ENCODE peak calls at places on chromosomes 7 and 10, in ten cellular contexts. B, M, G, Q, D, K, U, T, I and O are unnamed samples. For H3K4me1, the result is how much of the 10 kb centered on the place peaks cover.

GRCh38 chr7:157442993-157443831 is 106.4 kb downstream of the DNAJB6 start:
- DNase-seq in B (no peak), M (no peak), G (no peak), Q (peak), D (no peak), K (no peak), U (no peak), T (peak), I (no peak), O (no peak)

GRCh38 chr10:30784896-30785605 is 155.5 kb upstream of the LYZL2 start:
- DNase-seq in B (peak), M (peak), G (peak), Q (peak), D (no peak), K (peak), U (peak), T (peak), I (peak), O (peak)

GRCh38 chr10:43396928-43397624 is 11.9 kb downstream of the HNRNPF start:
- DNase-seq in B (peak), M (peak), G (peak), Q (peak), D (peak), K (no peak), U (peak), T (peak), I (peak), O (peak)

GRCh38 chr7:30348083-30348560 is 63.7 kb downstream of the ZNRF2 start:
- DNase-seq in B (no peak), M (no peak), G (peak), Q (no peak), D (peak), K (no peak), U (no peak), T (no peak), I (no peak), O (no peak)

GRCh38 chr7:127683776-127684681 is 32.0 kb downstream of the SND1 start:
- DNase-seq in B (no peak), M (no peak), G (no peak), Q (no peak), D (no peak), K (no peak), U (no peak), T (no peak), I (no peak), O (no peak)

GRCh38 chr7:131890191-131890590 is 333.8 kb upstream of the PODXL start:
- DNase-seq in B (no peak), M (no peak), G (no peak), Q (no peak), D (no peak), K (no peak), U (no peak), T (no peak), I (no peak), O (no peak)

GRCh38 chr7:112866424-112866823 is 76.2 kb upstream of the TMEM168 start:
- DNase-seq in B (no peak), M (no peak), G (no peak), Q (no peak), D (no peak), K (no peak), U (no peak), T (no peak), I (no peak), O (no peak)

GRCh38 chr10:103417601-103418000 is 21.2 kb downstream of the PDCD11 start:
- DNase-seq in B (no peak), M (no peak), G (no peak), Q (no peak), D (no peak), K (no peak), U (no peak), T (no peak), I (no peak), O (no peak)

GRCh38 chr7:68684246-68684850 is 913.9 kb upstream of the AUTS2 start:
- DNase-seq in B (peak), M (no peak), G (no peak), Q (no peak), D (no peak), K (no peak), U (no peak), T (no peak), I (no peak), O (no peak)

GRCh38 chr10:119314486-119314885 is 107.1 kb downstream of the GRK5 start:
- DNase-seq in B (no peak), M (no peak), G (no peak), Q (no peak), D (no peak), K (no peak), U (no peak), T (no peak), I (no peak), O (no peak)
- H3K4me1 ChIP-seq in B (under half), M (under half), G (half or more), Q (under half), D (half or more), K (under half), U (under half), T (under half), I (under half), O (under half)

DNA sequence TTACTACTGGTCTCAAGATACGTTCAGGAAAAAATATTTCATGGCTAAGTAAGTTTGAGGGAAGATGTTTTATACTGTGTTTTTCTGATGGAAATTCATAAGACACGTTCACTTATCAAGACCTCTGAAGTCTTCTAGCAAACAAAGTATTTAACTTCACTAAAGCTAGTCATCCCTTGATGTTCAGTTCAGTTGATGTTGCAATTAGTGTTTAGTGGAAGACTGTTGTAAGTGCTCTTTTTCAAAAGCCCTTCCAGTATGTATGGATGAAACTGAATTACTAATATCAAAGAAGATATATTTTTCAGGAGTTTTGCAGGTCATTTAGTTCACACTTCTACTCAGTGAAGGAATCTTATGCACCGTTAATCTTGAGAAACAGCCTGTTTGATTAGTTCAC is 25.1 kb downstream of the CUL1 start:
- DNase-seq in B (no peak), M (no peak), G (no peak), Q (no peak), D (no peak), K (no peak), U (no peak), T (no peak), I (no peak), O (no peak)
- H3K4me1 ChIP-seq in B (under half), M (under half), G (under half), Q (under half), D (under half), K (under half), U (under half), T (half or more), I (under half), O (under half)

DNA sequence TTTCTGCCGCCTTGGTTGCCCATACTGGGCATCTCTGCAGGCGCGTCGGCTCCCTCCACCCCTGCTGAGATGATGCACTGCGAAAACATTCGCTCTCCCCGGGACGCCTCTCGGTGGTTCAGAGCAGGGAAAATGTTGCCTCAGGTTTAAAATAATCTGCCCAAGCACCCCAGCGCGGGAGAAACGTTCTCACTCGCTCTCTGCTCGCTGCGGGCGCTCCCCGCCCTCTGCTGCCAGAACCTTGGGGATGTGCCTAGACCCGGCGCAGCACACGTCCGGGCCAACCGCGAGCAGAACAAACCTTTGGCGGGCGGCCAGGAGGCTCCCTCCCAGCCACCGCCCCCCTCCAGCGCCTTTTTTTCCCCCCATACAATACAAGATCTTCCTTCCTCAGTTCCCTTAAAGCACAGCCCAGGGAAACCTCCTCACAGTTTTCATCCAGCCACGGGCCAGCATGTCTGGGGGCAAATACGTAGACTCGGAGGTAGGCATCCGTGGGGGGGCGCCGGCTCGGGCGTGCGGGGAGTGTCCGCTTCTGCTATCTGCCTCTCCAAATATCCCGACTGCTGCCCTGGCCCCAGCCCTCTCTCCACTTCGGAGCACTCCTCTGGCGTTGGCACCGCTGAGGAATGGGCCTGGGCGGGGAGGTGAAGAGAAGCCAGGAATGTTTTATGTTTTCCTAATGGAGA is at the start of gene CAV1:
- DNase-seq in B (peak), M (peak), G (peak), Q (peak), D (peak), K (no peak), U (peak), T (peak), I (peak), O (peak)
- H3K4me1 ChIP-seq in B (under half), M (under half), G (half or more), Q (under half), D (under half), K (under half), U (under half), T (under half), I (under half), O (under half)

GRCh38 chr10:124663228-124663627 is 81.0 kb downstream of the FAM53B start:
- DNase-seq in B (no peak), M (no peak), G (no peak), Q (no peak), D (no peak), K (no peak), U (no peak), T (no peak), I (no peak), O (no peak)

GRCh38 chr10:124659380-124659779 is 84.8 kb downstream of the FAM53B start:
- DNase-seq in B (no peak), M (no peak), G (no peak), Q (no peak), D (no peak), K (no peak), U (no peak), T (no peak), I (no peak), O (no peak)

GRCh38 chr10:124660404-124661125 is 83.6 kb downstream of the FAM53B start:
- DNase-seq in B (no peak), M (no peak), G (no peak), Q (peak), D (no peak), K (no peak), U (no peak), T (no peak), I (no peak), O (no peak)

GRCh38 chr10:124663766-124664360 is 80.3 kb downstream of the FAM53B start:
- DNase-seq in B (no peak), M (no peak), G (no peak), Q (no peak), D (no peak), K (no peak), U (no peak), T (no peak), I (no peak), O (no peak)

GRCh38 chr10:124661661-124662180 is 82.5 kb downstream of the FAM53B start:
- DNase-seq in B (no peak), M (no peak), G (no peak), Q (no peak), D (no peak), K (no peak), U (no peak), T (no peak), I (no peak), O (no peak)
- H3K4me1 ChIP-seq in B (under half), M (under half), G (under half), Q (under half), D (under half), K (under half), U (under half), T (under half), I (under half), O (under half)

GRCh38 chr7:42233939-42234338 is 3.1 kb downstream of the GLI3 start:
- DNase-seq in B (peak), M (no peak), G (peak), Q (no peak), D (no peak), K (no peak), U (no peak), T (no peak), I (no peak), O (no peak)
- H3K4me1 ChIP-seq in B (half or more), M (under half), G (under half), Q (under half), D (under half), K (under half), U (under half), T (under half), I (under half), O (under half)

GRCh38 chr7:19317461-19317860 is 172.2 kb upstream of the FERD3L start:
- DNase-seq in B (no peak), M (no peak), G (peak), Q (no peak), D (no peak), K (no peak), U (no peak), T (no peak), I (no peak), O (no peak)
- H3K4me1 ChIP-seq in B (under half), M (under half), G (under half), Q (under half), D (under half), K (under half), U (under half), T (under half), I (under half), O (under half)

GRCh38 chr7:12827219-12827821 is 139.9 kb downstream of the ARL4A start:
- DNase-seq in B (no peak), M (no peak), G (no peak), Q (no peak), D (no peak), K (no peak), U (no peak), T (no peak), I (no peak), O (no peak)
- H3K4me1 ChIP-seq in B (under half), M (under half), G (under half), Q (under half), D (under half), K (under half), U (under half), T (under half), I (under half), O (under half)

DNA sequence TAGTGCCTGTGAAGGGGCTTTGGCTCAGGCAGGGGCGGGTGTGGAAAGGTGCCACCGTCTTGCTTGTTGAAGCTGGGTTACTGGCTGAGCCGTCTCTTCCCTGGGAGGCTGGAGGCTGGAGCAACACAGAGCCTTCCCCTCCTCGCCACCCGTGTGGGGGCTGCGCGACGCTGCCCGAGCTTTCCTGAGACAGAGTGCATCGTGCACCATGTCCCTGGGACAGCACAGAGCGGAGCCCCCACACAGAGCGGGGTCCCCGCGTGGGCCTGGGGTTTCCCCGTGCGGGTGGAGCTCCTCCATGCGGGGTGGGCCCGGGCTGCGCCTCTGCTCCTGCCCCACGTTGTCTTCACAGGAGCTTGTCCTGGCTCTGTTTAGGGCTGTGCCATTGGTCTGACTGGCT is 69.9 kb downstream of the INPP5A start:
- DNase-seq in B (no peak), M (no peak), G (no peak), Q (no peak), D (no peak), K (no peak), U (no peak), T (no peak), I (no peak), O (no peak)
- H3K4me1 ChIP-seq in B (under half), M (under half), G (under half), Q (under half), D (under half), K (under half), U (under half), T (under half), I (under half), O (under half)